ENCODE peak calls at places on chromosome 12, in four cellular contexts. O is BJ, S is lower leg skin, C is glutamatergic neuron. X is an unnamed sample.
A peak's percentile ranks its signal among the peaks of the same experiment; 100 is the strongest.

GRCh38 chr12:78898416-78898815 is 33.8 kb downstream of the SYT1 start:
- DNase-seq in O (no peak), C (peak; percentile 35), S (no peak), X (no peak)

GRCh38 chr12:118418385-118419057 is 42.2 kb downstream of the SUDS3 start:
- DNase-seq in S (no peak), C (no peak), O (no peak), X (peak; percentile 20)

GRCh38 chr12:100733817-100734593 is 60.6 kb upstream of the ANO4 start:
- DNase-seq in S (no peak), O (no peak), C (no peak), X (peak; percentile 20)

GRCh38 chr12:57131896-57132744 is 3.8 kb downstream of the LRP1 start:
- DNase-seq in S (no peak), C (no peak), O (no peak), X (no peak)

GRCh38 chr12:12194206-12194605 is 72.6 kb downstream of the LRP6 start:
- DNase-seq in C (no peak), S (no peak), O (no peak), X (peak; percentile 28)

GRCh38 chr12:103470664-103471063 is 25.1 kb downstream of the C12orf42 start:
- DNase-seq in C (no peak), O (no peak), S (no peak), X (no peak)

GRCh38 chr12:47935196-47935595 is 28.2 kb upstream of the TMEM106C start:
- DNase-seq in O (peak; percentile 83), C (no peak), S (peak; percentile 52), X (peak; percentile 33)

GRCh38 chr12:47080725-47081502 is 1.2 kb upstream of the AMIGO2 start:
- DNase-seq in S (peak; percentile 45), O (no peak), C (peak; percentile 42), X (no peak)

GRCh38 chr12:57046392-57046791 is 3.5 kb downstream of the MYO1A start:
- DNase-seq in S (no peak), O (no peak), C (no peak), X (no peak)

GRCh38 chr12:85733984-85734383 is 102.2 kb downstream of the RASSF9 start:
- DNase-seq in O (no peak), S (no peak), C (no peak), X (no peak)

GRCh38 chr12:1935242-1935641 is 16.8 kb upstream of the CACNA2D4 start:
- DNase-seq in C (no peak), S (no peak), O (no peak), X (no peak)

GRCh38 chr12:15209782-15210181 is 11.4 kb downstream of the RERG start:
- DNase-seq in S (no peak), C (no peak), O (no peak), X (no peak)

GRCh38 chr12:111247083-111247783 is 121.7 kb downstream of the PHETA1 start:
- DNase-seq in C (no peak), O (no peak), S (no peak), X (no peak)
- TF ChIP-seq CTCF in C (no peak), O (no peak), S (no peak), X (no peak)

GRCh38 chr12:115895247-115895646 is 382.2 kb downstream of the MED13L start:
- DNase-seq in O (no peak), S (no peak), C (peak; percentile 31), X (no peak)
- TF ChIP-seq CTCF in O (peak; percentile 47), S (no peak), C (peak; percentile 63), X (peak; percentile 47)

GRCh38 chr12:119988440-119988787 is 622 bp upstream of the BICDL1 start:
- DNase-seq in S (no peak), O (no peak), C (no peak), X (no peak)
- TF ChIP-seq CTCF in S (no peak), O (peak; percentile 43), C (no peak), X (peak; percentile 36)

GRCh38 chr12:107125833-107126232 is 32.5 kb upstream of the CRY1 start:
- DNase-seq in C (no peak), S (no peak), O (no peak), X (no peak)

GRCh38 chr12:107130830-107131760 is 37.7 kb upstream of the CRY1 start:
- DNase-seq in C (no peak), S (no peak), O (no peak), X (no peak)

GRCh38 chr12:107129315-107129930 is 36.1 kb upstream of the CRY1 start:
- DNase-seq in S (no peak), C (no peak), O (no peak), X (no peak)

GRCh38 chr12:107127482-107128185 is 34.3 kb upstream of the CRY1 start:
- DNase-seq in O (no peak), S (no peak), C (no peak), X (no peak)

GRCh38 chr12:107126688-107127481 is 33.5 kb upstream of the CRY1 start:
- DNase-seq in S (no peak), O (no peak), C (no peak), X (no peak)
- TF ChIP-seq CTCF in S (no peak), O (peak; percentile 36), C (no peak), X (peak; percentile 34)

GRCh38 chr12:114403044-114403689 is 2.8 kb downstream of the TBX5 start:
- DNase-seq in O (no peak), S (no peak), C (peak; percentile 85), X (no peak)
- TF ChIP-seq CTCF in O (peak; percentile 52), S (no peak), C (peak; percentile 71), X (no peak)

DNA sequence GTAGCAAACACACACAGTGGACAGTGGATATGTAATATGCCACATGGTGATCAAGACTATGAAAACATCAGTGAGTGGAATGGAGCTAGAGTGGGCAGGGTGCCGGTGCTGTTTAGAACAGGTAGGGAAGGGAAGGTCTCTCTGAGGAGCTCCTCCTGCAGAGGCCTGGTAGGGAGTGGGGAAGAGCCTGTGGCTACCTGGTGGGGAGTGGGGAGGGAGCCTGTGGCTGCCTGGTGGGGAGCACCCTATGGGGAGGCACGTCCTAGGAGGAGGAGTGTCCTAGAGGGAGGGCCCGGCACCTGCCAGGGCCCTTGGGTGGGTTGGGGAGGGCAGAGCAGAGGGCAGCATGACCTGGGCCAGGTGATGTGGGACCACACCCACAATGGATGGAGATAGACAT is 122.6 kb downstream of the ADGRD1 start:
- DNase-seq in O (no peak), S (no peak), C (no peak), X (no peak)
- TF ChIP-seq CTCF in O (no peak), S (no peak), C (no peak), X (no peak)

GRCh38 chr12:119695034-119695433 is 27.1 kb downstream of the PRKAB1 start:
- DNase-seq in O (no peak), S (no peak), C (no peak), X (peak; percentile 23)
- TF ChIP-seq CTCF in O (peak; percentile 69), S (no peak), C (peak; percentile 64), X (peak; percentile 57)

GRCh38 chr12:29309320-29309902 is 71.6 kb downstream of the ERGIC2 start:
- DNase-seq in C (no peak), O (no peak), S (no peak), X (no peak)
- TF ChIP-seq CTCF in C (no peak), O (peak; percentile 50), S (no peak), X (peak; percentile 34)

GRCh38 chr12:3803865-3804472 is 51.1 kb upstream of the CRACR2A start:
- DNase-seq in S (peak; percentile 55), O (no peak), C (peak; percentile 74), X (peak; percentile 59)
- TF ChIP-seq CTCF in S (peak; percentile 8), O (peak; percentile 87), C (peak; percentile 79), X (peak; percentile 91)

X was measured in HepG2.